ENCODE peak calls at places on chromosomes 11 and 22, in four cellular contexts. W is NCI-H2081; X is stimulated activated CD4-positive, alpha-beta T cell treated with anti-CD3 and anti-CD28 coated beads, Interleukin-4, amount 100 ng/mL, for 48 hours; G is D341Med. B is an unnamed sample.

GRCh38 chr22:29306830-29307657 is 594 bp downstream of the GAS2L1 start:
- DNase-seq in G (peak; percentile 94), X (peak; percentile 32), W (peak; percentile 41), B (no peak)

GRCh38 chr11:123239371-123240150 is 44.5 kb upstream of the CLMP start:
- DNase-seq in G (no peak), W (no peak), X (no peak), B (no peak)

GRCh38 chr11:17730608-17731462 is 3.7 kb upstream of the KCNC1 start:
- DNase-seq in G (peak; percentile 86), X (peak; percentile 56), W (peak; percentile 97), B (peak; percentile 60)

GRCh38 chr11:24900524-24900923 is 403.7 kb downstream of the LUZP2 start:
- DNase-seq in G (no peak), W (no peak), X (no peak), B (no peak)

GRCh38 chr22:46010951-46011626 is 34.1 kb upstream of the WNT7B start:
- DNase-seq in G (no peak), W (no peak), X (no peak), B (no peak)

GRCh38 chr11:122791836-122792235 is 46.5 kb upstream of the CRTAM start:
- DNase-seq in G (no peak), X (no peak), W (no peak), B (no peak)

GRCh38 chr11:35373284-35373933 is 45.9 kb downstream of the SLC1A2 start:
- DNase-seq in X (no peak), G (peak; percentile 54), W (no peak), B (no peak)

GRCh38 chr11:43825217-43825816 is 55.3 kb upstream of the ALKBH3 start:
- DNase-seq in X (peak; percentile 2), W (peak; percentile 35), G (peak; percentile 50), B (peak; percentile 41)

GRCh38 chr11:114209904-114210303 is 86.3 kb upstream of the NNMT start:
- DNase-seq in W (no peak), G (no peak), X (no peak), B (no peak)

GRCh38 chr11:103993502-103993901 is 42.9 kb upstream of the DDI1 start:
- DNase-seq in G (no peak), W (no peak), X (no peak), B (no peak)

GRCh38 chr22:28032896-28033295 is 113.8 kb upstream of the PITPNB start:
- DNase-seq in W (no peak), G (no peak), X (no peak), B (no peak)

B was measured in dermis microvascular lymphatic vessel endothelial cell.